ENCODE peak calls at places on chromosomes 13 and 19, in six cellular contexts. Q is GM18507, R is aorta, C is memory B cell, L is astrocyte of the hippocampus, I is substantia nigra. D is an unnamed sample.

GRCh38 chr13:24875566-24875965 is 111.6 kb downstream of the RNF17 start:
- DNase-seq in R (no peak), L (no peak), C (no peak), I (no peak), Q (no peak), D (no peak)

GRCh38 chr13:47480121-47480520 is 521.0 kb downstream of the SUCLA2 start:
- DNase-seq in Q (no peak), L (peak), C (no peak), I (no peak), R (no peak), D (peak)

GRCh38 chr13:27964741-27965323 is 4.3 kb downstream of the CDX2 start:
- DNase-seq in L (no peak), I (no peak), C (no peak), Q (no peak), R (no peak), D (no peak)

GRCh38 chr13:95540848-95541247 is 11.7 kb upstream of the CLDN10 start:
- DNase-seq in L (peak), C (no peak), Q (no peak), R (no peak), I (no peak), D (peak)

GRCh38 chr19:50842130-50842529 is 8.8 kb upstream of the KLK15 start:
- DNase-seq in L (no peak), C (no peak), Q (no peak), R (no peak), I (no peak), D (no peak)

GRCh38 chr19:39967561-39967960 is 3.4 kb upstream of the PSMC4 start:
- DNase-seq in Q (no peak), L (no peak), C (no peak), I (no peak), R (no peak), D (no peak)

GRCh38 chr19:44757057-44757734 is 8.7 kb downstream of the BCL3 start:
- DNase-seq in C (no peak), R (peak), L (peak), I (no peak), Q (no peak), D (no peak)

GRCh38 chr19:39833464-39834286 is at the start of gene DYRK1B:
- DNase-seq in I (peak), C (peak), Q (peak), L (peak), R (peak), D (peak)